ENCODE peak calls at places on chromosomes 7 and 10, in seven cellular contexts. G, H, B, U, M, C and N are unnamed samples.

GRCh38 chr7:24786941-24787340 is 29.7 kb upstream of the GSDME start:
- DNase-seq in G (peak; percentile 65), H (no peak), B (no peak), U (peak; percentile 81), M (no peak), C (no peak), N (no peak)

GRCh38 chr7:33062023-33062781 is at the start of gene NT5C3A:
- DNase-seq in G (peak; percentile 51), H (peak; percentile 64), B (peak; percentile 66), U (no peak), M (no peak), C (peak; percentile 71), N (peak; percentile 38)

GRCh38 chr7:14687241-14687640 is 215.3 kb downstream of the DGKB start:
- DNase-seq in G (no peak), H (no peak), B (no peak), U (no peak), M (no peak), C (no peak), N (no peak)

GRCh38 chr10:4807803-4808507 is 18.1 kb upstream of the AKR1E2 start:
- DNase-seq in G (peak; percentile 38), H (no peak), B (no peak), U (peak; percentile 55), M (no peak), C (no peak), N (no peak)

GRCh38 chr7:26549281-26549943 is 257.8 kb downstream of the SNX10 start:
- DNase-seq in G (no peak), H (no peak), B (no peak), U (no peak), M (peak; percentile 17), C (no peak), N (peak; percentile 69)

GRCh38 chr10:48470115-48470892 is 134.6 kb downstream of the ARHGAP22 start:
- DNase-seq in G (no peak), H (peak; percentile 30), B (no peak), U (no peak), M (no peak), C (peak; percentile 62), N (peak; percentile 18)

GRCh38 chr10:73785721-73786511 is 510 bp downstream of the ZSWIM8 start:
- DNase-seq in G (no peak), H (peak; percentile 61), B (peak; percentile 67), U (no peak), M (no peak), C (peak; percentile 78), N (peak; percentile 54)

GRCh38 chr7:85773116-85773783 is 586.4 kb upstream of the SEMA3D start:
- DNase-seq in G (no peak), H (no peak), B (no peak), U (peak; percentile 21), M (no peak), C (no peak), N (no peak)

GRCh38 chr7:158093156-158093796 is 494.3 kb downstream of the PTPRN2 start:
- DNase-seq in G (no peak), H (no peak), B (no peak), U (no peak), M (no peak), C (no peak), N (peak; percentile 2)

DNA sequence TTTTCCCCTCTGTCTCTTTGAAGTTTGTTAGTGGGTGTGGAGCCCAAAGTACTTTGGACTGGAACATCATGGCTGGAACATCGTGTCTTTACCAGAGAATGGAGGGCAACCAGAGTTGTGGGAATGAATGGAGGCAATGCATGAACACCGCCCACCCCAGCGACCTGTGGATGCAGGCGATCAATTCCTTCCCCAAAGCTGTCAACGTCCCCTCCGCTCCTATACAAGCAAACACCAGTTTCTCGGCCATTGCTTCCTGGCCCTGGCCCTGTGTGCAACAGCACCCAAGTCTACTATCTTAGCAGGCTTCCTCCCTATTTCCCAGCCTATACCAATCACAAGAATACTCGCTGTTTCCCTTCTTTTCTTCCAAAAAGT is 62.6 kb downstream of the CARD11 start:
- DNase-seq in G (no peak), H (no peak), B (no peak), U (no peak), M (no peak), C (no peak), N (no peak)
- H3K4me3 ChIP-seq in G (no peak overlapping the region), H (no peak overlapping the region), B (no peak overlapping the region), U (no peak overlapping the region), M (no peak overlapping the region), C (no peak overlapping the region), N (no peak overlapping the region)

GRCh38 chr7:137996871-137997270 is 5.0 kb downstream of the CREB3L2 start:
- DNase-seq in G (no peak), H (no peak), B (no peak), U (no peak), M (no peak), C (no peak), N (no peak)

GRCh38 chr7:137996386-137996851 is 5.5 kb downstream of the CREB3L2 start:
- DNase-seq in G (no peak), H (no peak), B (no peak), U (no peak), M (no peak), C (no peak), N (peak; percentile 34)

GRCh38 chr7:138000081-138000701 is 1.7 kb downstream of the CREB3L2 start:
- DNase-seq in G (no peak), H (peak; percentile 77), B (no peak), U (peak; percentile 92), M (peak; percentile 74), C (peak; percentile 79), N (peak; percentile 33)

GRCh38 chr7:137999496-138000080 is 2.3 kb downstream of the CREB3L2 start:
- DNase-seq in G (no peak), H (no peak), B (no peak), U (no peak), M (no peak), C (no peak), N (no peak)

GRCh38 chr7:137998250-137998649 is 3.6 kb downstream of the CREB3L2 start:
- DNase-seq in G (no peak), H (no peak), B (no peak), U (no peak), M (no peak), C (no peak), N (no peak)
- H3K4me3 ChIP-seq in G (no peak overlapping the region), H (no peak overlapping the region), B (no peak overlapping the region), U (peak overlapping the region; percentile 97), M (peak overlapping the region; percentile 4), C (no peak overlapping the region), N (peak overlapping the region; percentile 83)

DNA sequence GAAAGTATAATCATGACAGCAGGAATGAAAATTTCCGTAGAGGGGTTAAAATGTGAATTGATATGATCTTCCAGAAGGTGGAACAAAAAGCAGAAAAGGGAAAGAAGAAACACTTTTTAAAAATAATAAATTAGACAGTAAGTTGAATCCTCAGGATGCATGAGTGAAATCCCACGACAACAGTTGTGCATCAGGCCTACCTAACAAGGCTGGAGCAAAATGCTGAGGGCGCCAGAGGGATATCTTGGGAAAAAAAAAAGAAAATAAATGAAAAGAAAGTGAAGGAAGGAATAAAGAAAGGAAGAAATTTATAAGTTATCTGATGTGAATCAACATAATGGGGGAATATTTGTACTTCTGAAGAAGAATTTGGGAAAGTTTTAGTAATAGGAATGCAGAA is 13.0 kb upstream of the HUS1 start:
- DNase-seq in G (no peak), H (peak; percentile 11), B (no peak), U (no peak), M (no peak), C (no peak), N (no peak)
- H3K4me3 ChIP-seq in G (no peak overlapping the region), H (no peak overlapping the region), B (peak overlapping the region; percentile 48), U (no peak overlapping the region), M (no peak overlapping the region), C (no peak overlapping the region), N (peak overlapping the region; percentile 59)

DNA sequence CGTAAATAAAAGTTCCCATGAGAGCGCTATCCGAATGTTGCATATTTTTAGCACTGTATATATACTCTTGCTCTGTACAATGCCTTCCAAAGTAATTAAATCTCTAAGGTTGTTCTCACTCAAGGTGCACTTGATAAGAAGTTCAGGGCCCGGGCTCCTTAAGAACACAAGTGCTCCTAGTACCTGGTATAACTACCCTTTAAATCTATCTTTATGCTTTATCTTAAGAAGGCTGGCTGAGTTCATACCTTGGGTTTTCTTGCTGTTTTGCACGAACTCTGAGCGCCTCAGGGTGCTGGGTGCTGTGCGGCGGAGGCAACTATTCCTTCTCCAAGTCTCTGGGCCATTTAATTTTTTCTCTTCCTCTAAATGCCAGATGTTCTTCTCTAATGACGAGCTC is 80.4 kb downstream of the DNMBP start:
- DNase-seq in G (no peak), H (no peak), B (no peak), U (no peak), M (no peak), C (no peak), N (peak; percentile 52)
- H3K4me3 ChIP-seq in G (peak overlapping the region; percentile 42), H (no peak overlapping the region), B (peak overlapping the region; percentile 9), U (no peak overlapping the region), M (no peak overlapping the region), C (no peak overlapping the region), N (peak overlapping the region; percentile 42)

GRCh38 chr7:55086413-55087201 is 67.8 kb downstream of the EGFR start:
- DNase-seq in G (no peak), H (no peak), B (no peak), U (peak; percentile 45), M (no peak), C (no peak), N (no peak)
- H3K4me3 ChIP-seq in G (no peak overlapping the region), H (no peak overlapping the region), B (no peak overlapping the region), U (peak overlapping the region; percentile 52), M (no peak overlapping the region), C (no peak overlapping the region), N (no peak overlapping the region)

GRCh38 chr10:34275626-34276025 is 539.5 kb downstream of the PARD3 start:
- DNase-seq in G (no peak), H (no peak), B (no peak), U (no peak), M (no peak), C (no peak), N (no peak)

GRCh38 chr10:34273340-34273739 is 541.8 kb downstream of the PARD3 start:
- DNase-seq in G (no peak), H (no peak), B (no peak), U (no peak), M (no peak), C (no peak), N (no peak)

GRCh38 chr10:34272316-34272715 is 542.8 kb downstream of the PARD3 start:
- DNase-seq in G (no peak), H (no peak), B (no peak), U (no peak), M (no peak), C (no peak), N (no peak)
- H3K4me3 ChIP-seq in G (no peak overlapping the region), H (no peak overlapping the region), B (no peak overlapping the region), U (no peak overlapping the region), M (no peak overlapping the region), C (no peak overlapping the region), N (no peak overlapping the region)